ENCODE peak calls at places on chromosomes 3 and 15, in eight cellular contexts. Y is hepatocyte, X is fibroblast of pulmonary artery, M is heart left ventricle, N is AG10803, I is HFFc6, U is astrocyte of the spinal cord, S is omental fat pad. T is an unnamed sample.

GRCh38 chr15:35288580-35288979 is 203.5 kb upstream of the NANOGP8 start:
- DNase-seq in Y (no peak), X (no peak), M (no peak), N (no peak), I (no peak), U (no peak), S (no peak), T (no peak)

GRCh38 chr15:34014556-34014955 is 24.4 kb downstream of the AVEN start:
- DNase-seq in Y (no peak), X (peak; percentile 28), M (no peak), N (no peak), I (no peak), U (peak; percentile 14), S (no peak), T (no peak)

GRCh38 chr3:174153875-174154274 is 705.3 kb upstream of the NAALADL2 start:
- DNase-seq in Y (no peak), X (no peak), M (no peak), N (peak; percentile 77), I (peak; percentile 6), U (peak; percentile 66), S (no peak), T (no peak)

GRCh38 chr3:25652921-25653320 is 11.8 kb downstream of the TOP2B start:
- DNase-seq in Y (no peak), X (no peak), M (no peak), N (peak; percentile 33), I (no peak), U (no peak), S (no peak), T (no peak)

GRCh38 chr3:175951047-175951694 is 1092.0 kb downstream of the NAALADL2 start:
- DNase-seq in Y (no peak), X (no peak), M (no peak), N (peak; percentile 42), I (peak; percentile 57), U (peak; percentile 45), S (no peak), T (no peak)

GRCh38 chr3:190044142-190044541 is 76.6 kb downstream of the P3H2 start:
- DNase-seq in Y (no peak), X (peak; percentile 16), M (no peak), N (peak; percentile 86), I (peak; percentile 62), U (peak; percentile 42), S (no peak), T (no peak)

GRCh38 chr15:71131601-71132357 is 16.5 kb downstream of the THSD4 start:
- DNase-seq in Y (no peak), X (no peak), M (no peak), N (no peak), I (no peak), U (no peak), S (no peak), T (no peak)

GRCh38 chr3:190326361-190326760 is 4.1 kb upstream of the CLDN1 start:
- DNase-seq in Y (no peak), X (no peak), M (no peak), N (no peak), I (no peak), U (no peak), S (no peak), T (no peak)

GRCh38 chr15:49415638-49416037 is 7.4 kb upstream of the FGF7 start:
- DNase-seq in Y (no peak), X (peak; percentile 80), M (no peak), N (peak; percentile 61), I (peak; percentile 74), U (peak; percentile 80), S (no peak), T (no peak)

GRCh38 chr3:42652611-42653302 is 740 bp upstream of the ZBTB47 start:
- DNase-seq in Y (peak; percentile 60), X (peak; percentile 73), M (peak; percentile 77), N (peak; percentile 70), I (peak; percentile 74), U (peak; percentile 84), S (peak; percentile 49), T (peak; percentile 86)

GRCh38 chr3:80018375-80018774 is 250.6 kb upstream of the ROBO1 start:
- DNase-seq in Y (no peak), X (no peak), M (no peak), N (no peak), I (no peak), U (peak; percentile 7), S (no peak), T (no peak)

GRCh38 chr15:100751585-100751984 is 128.0 kb upstream of the ALDH1A3 start:
- DNase-seq in Y (no peak), X (no peak), M (no peak), N (no peak), I (no peak), U (no peak), S (no peak), T (no peak)

GRCh38 chr3:194731496-194732073 is 45.9 kb downstream of the FAM43A start:
- DNase-seq in Y (no peak), X (no peak), M (no peak), N (no peak), I (no peak), U (no peak), S (no peak), T (no peak)

GRCh38 chr15:92375057-92375456 is 18.6 kb upstream of the ST8SIA2 start:
- DNase-seq in Y (no peak), X (no peak), M (no peak), N (no peak), I (no peak), U (no peak), S (no peak), T (no peak)

GRCh38 chr15:92376109-92376508 is 17.6 kb upstream of the ST8SIA2 start:
- DNase-seq in Y (no peak), X (no peak), M (no peak), N (no peak), I (no peak), U (no peak), S (no peak), T (no peak)

GRCh38 chr15:92377083-92377789 is 16.4 kb upstream of the ST8SIA2 start:
- DNase-seq in Y (no peak), X (no peak), M (peak; percentile 71), N (peak; percentile 51), I (peak; percentile 35), U (no peak), S (no peak), T (no peak)
- TF ChIP-seq CTCF in Y (no peak), X (no peak), M (no peak), N (peak; percentile 23), I (no peak), U (no peak), S (no peak), T (no peak)

DNA sequence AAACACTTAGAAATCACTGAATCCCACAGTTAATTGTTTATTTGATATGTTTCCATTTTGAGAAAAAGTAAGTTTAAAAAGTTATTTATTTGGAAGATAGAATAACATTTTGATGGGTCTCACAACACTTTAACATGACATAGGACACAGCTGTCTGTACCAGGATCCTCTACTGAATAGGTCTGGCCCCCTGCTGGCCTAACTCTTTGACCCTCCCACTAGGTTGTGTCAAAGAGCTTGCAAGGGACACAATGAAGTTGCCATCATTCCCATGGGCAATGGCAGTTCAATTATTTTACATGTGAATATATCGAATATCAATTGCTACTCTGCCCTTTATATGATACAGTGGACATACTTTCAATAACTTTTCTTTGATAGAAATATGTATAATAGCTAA is 138.9 kb downstream of the EPHA3 start:
- DNase-seq in Y (no peak), X (no peak), M (no peak), N (no peak), I (no peak), U (no peak), S (no peak), T (no peak)
- TF ChIP-seq CTCF in Y (no peak), X (no peak), M (no peak), N (peak; percentile 12), I (peak; percentile 6), U (no peak), S (no peak), T (no peak)

DNA sequence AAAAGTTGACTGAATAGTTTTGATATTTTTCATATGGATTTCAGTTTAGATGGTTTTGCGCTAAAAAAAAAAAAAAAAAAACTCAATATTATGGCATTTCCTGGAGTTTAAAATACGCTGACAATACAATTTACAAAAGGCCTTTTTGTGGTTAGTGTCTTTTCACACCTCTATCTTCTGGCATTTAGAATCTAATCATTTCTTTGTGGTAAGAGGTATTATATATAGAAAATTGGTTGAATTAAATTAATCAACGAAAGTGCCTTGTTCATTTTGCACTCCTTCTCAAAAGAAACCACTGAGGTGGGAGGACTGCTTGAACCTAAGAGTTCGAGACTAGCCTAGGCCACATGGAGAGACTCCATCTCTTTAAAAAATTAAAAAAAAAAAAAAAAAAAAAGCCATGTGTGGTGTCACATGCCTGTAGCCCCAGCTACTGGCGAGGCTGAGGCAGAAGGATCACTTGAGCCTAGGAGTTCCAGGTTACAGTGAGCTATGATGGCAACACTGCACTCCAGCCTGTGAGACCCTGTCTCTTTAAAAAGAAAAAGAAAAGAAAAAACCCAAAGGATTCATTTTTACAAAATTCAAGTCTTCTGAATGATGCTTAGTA is 90.0 kb upstream of the ICE2 start:
- DNase-seq in Y (no peak), X (no peak), M (no peak), N (no peak), I (no peak), U (no peak), S (no peak), T (no peak)
- TF ChIP-seq CTCF in Y (no peak), X (no peak), M (no peak), N (no peak), I (no peak), U (no peak), S (no peak), T (no peak)

GRCh38 chr3:43838877-43839276 is 148.1 kb downstream of the ABHD5 start:
- DNase-seq in Y (no peak), X (no peak), M (no peak), N (no peak), I (no peak), U (no peak), S (no peak), T (no peak)
- TF ChIP-seq CTCF in Y (peak; percentile 26), X (no peak), M (no peak), N (no peak), I (peak; percentile 30), U (peak; percentile 24), S (no peak), T (no peak)

GRCh38 chr3:193488741-193489140 is 66.0 kb downstream of the ATP13A4 start:
- DNase-seq in Y (no peak), X (peak; percentile 13), M (no peak), N (no peak), I (no peak), U (no peak), S (no peak), T (no peak)

GRCh38 chr3:193490989-193491388 is 63.7 kb downstream of the ATP13A4 start:
- DNase-seq in Y (no peak), X (no peak), M (no peak), N (no peak), I (no peak), U (no peak), S (no peak), T (no peak)

GRCh38 chr3:193489949-193490348 is 64.7 kb downstream of the ATP13A4 start:
- DNase-seq in Y (no peak), X (no peak), M (no peak), N (no peak), I (no peak), U (no peak), S (no peak), T (no peak)

DNA sequence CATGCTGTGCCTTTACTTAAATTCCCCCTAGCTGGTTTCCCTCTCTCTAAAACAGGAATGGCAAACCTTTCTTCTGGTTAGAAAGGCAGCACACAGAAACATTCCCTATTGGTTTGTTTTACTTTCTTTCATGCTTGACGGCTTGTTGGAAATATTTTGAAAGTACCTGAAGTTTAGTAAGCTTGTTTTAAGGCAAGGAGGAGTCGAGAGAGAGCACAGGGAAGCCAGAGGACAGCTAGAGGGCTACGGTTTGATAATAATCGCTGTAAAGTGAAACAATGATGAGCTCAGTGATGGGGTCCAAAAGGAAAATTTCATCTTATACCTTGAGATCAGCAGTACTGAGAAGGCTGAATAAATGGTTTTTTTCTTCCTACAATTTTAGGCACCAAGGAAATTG is 64.1 kb downstream of the ATP13A4 start:
- DNase-seq in Y (no peak), X (no peak), M (no peak), N (no peak), I (no peak), U (no peak), S (no peak), T (no peak)
- TF ChIP-seq CTCF in Y (no peak), X (no peak), M (no peak), N (no peak), I (no peak), U (no peak), S (no peak), T (no peak)

T was measured in CD14-positive monocyte.